ENCODE peak calls at places on chromosome 5, in four cellular contexts. C is thyroid gland; E is CD8-positive, alpha-beta memory T cell; L is A673. P is an unnamed sample.

GRCh38 chr5:5419291-5420210 is 2.9 kb upstream of the ICE1 start:
- DNase-seq in C (peak), E (no peak), L (peak), P (peak)

GRCh38 chr5:136350339-136350738 is 15.0 kb downstream of the TRPC7 start:
- DNase-seq in C (no peak), E (no peak), L (no peak), P (no peak)

GRCh38 chr5:109410389-109411174 is 808 bp upstream of the PJA2 start:
- DNase-seq in C (peak), E (peak), L (peak), P (peak)

GRCh38 chr5:53994148-53994547 is 316.2 kb downstream of the ARL15 start:
- DNase-seq in C (no peak), E (no peak), L (peak), P (no peak)

GRCh38 chr5:10885026-10885425 is 124.0 kb upstream of the DAP start:
- DNase-seq in C (no peak), E (no peak), L (no peak), P (peak)

GRCh38 chr5:134247825-134248224 is 22.0 kb upstream of the PPP2CA start:
- DNase-seq in C (no peak), E (no peak), L (no peak), P (no peak)

GRCh38 chr5:80109549-80110478 is 74.7 kb downstream of the THBS4 start:
- DNase-seq in C (peak), E (no peak), L (no peak), P (no peak)

GRCh38 chr5:86974910-86975309 is 292.8 kb upstream of the RASA1 start:
- DNase-seq in C (no peak), E (no peak), L (no peak), P (no peak)

GRCh38 chr5:61200582-61201155 is 38.4 kb upstream of the SMIM15 start:
- DNase-seq in C (no peak), E (no peak), L (peak), P (no peak)

GRCh38 chr5:158807947-158808346 is 291.8 kb downstream of the EBF1 start:
- DNase-seq in C (no peak), E (no peak), L (no peak), P (no peak)

GRCh38 chr5:59092758-59093157 is 509.9 kb downstream of the RAB3C start:
- DNase-seq in C (no peak), E (no peak), L (no peak), P (no peak)

GRCh38 chr5:59090323-59090722 is 507.4 kb downstream of the RAB3C start:
- DNase-seq in C (no peak), E (no peak), L (no peak), P (no peak)

GRCh38 chr5:59091965-59092364 is 509.1 kb downstream of the RAB3C start:
- DNase-seq in C (no peak), E (no peak), L (no peak), P (no peak)

GRCh38 chr5:59088546-59088945 is 505.7 kb downstream of the RAB3C start:
- DNase-seq in C (no peak), E (no peak), L (no peak), P (no peak)

GRCh38 chr5:59089767-59090166 is 506.9 kb downstream of the RAB3C start:
- DNase-seq in C (no peak), E (no peak), L (no peak), P (no peak)
- H3K4me3 ChIP-seq in C (no peak), E (no peak), L (no peak), P (no peak)

DNA sequence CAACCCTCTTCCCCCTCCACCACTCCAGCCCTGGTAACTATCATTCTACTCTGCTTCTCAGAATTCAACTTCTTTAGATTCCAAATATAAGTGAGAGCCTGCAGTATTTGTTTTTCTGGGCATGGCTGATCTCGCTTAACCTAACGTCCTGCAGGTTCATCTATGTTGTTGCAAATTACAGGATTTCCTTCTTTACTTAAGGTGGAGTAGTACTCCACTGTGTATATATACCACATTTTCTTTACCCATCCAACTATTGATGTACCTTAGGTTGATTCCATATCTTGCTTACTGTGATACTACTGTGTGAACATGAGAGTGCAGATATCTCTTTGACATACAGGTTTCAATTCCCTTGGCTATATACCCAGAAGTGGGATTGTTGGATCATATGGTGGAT is 106.3 kb upstream of the ZNF366 start:
- DNase-seq in C (no peak), E (no peak), L (no peak), P (no peak)
- H3K27ac ChIP-seq in C (no peak), E (no peak), L (no peak), P (peak)

DNA sequence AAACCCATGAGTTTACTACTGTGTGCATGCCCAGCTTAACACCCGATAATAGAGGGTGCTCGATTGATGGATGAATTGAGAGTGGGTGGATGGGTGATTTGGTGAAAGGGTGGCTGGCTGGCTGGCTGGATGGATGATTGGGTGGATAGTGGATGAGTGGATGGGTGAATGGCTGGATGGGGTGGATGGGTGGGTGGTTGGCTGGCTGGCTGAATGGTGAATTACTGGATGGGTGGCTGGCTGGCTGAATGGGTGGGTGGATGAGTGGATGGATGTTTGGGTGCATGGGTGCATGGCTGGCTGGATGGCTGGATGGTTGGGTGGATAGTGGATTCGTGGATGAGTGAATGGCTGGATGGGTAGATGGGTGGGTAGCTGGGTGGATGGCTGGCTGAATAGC is 201.1 kb downstream of the IRX1 start:
- DNase-seq in C (no peak), E (no peak), L (no peak), P (no peak)
- H3K4me3 ChIP-seq in C (no peak), E (no peak), L (no peak), P (no peak)

DNA sequence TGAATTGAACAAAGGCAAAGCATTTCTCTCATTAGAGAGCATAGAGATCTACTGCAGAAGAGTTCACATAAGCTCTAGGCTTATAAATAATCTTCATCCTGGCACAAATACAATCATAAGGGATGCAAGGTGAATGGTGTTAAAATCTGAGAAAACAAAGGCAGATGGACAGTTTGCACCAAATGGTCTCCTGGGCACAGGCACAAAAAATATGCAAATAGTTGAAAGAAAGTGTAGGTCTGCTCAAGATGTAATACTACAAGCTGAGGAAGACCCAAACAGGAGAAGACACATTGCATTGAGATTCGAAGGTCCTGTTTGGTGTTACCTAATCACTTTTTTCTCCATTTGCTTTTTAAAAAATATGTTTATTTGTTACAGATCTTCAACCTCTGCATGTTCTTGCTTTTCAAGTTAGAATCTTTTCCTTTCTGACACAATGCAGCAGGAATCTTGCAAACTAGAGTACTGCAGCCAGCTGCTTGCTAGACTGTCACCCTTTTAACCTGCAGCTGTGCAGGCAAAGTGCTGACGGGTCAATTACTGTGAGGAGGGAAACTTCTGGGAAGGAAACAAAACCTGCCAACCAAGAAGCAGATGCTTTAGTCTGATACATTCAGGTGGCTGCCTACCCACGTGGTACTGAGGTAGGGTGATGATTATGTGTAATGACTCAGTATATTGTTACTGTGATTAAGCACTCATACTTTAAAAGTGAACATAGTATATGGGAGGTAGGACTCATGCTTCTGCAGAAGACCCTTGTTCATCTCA is 1048.6 kb upstream of the SEMA6A start:
- DNase-seq in C (no peak), E (no peak), L (no peak), P (no peak)
- H3K27ac ChIP-seq in C (no peak), E (no peak), L (no peak), P (no peak)

GRCh38 chr5:51846015-51846414 is 462.8 kb downstream of the ISL1 start:
- DNase-seq in C (no peak), E (no peak), L (no peak), P (peak)
- H3K4me3 ChIP-seq in C (no peak), E (no peak), L (no peak), P (no peak)

DNA sequence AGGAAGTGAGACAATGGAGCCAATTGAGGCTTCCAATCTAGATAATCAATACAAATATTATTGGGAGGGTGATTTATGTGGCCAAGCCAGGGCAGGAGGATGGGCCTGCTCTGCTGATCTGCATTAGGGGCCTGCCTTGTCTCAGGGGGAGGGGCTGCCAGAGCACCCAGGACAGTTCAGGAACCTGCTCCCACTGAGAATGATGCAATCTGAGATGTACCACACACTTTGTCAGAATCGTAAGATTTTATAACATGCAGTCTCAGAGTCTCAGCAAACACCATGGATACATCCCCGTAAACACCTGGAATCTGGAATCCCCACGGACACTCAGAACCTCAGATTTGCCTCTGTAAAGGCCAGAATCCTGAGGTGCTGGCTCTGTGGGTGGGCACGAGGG is 19.3 kb downstream of the FGF18 start:
- DNase-seq in C (no peak), E (no peak), L (no peak), P (no peak)
- H3K27ac ChIP-seq in C (no peak), E (no peak), L (no peak), P (no peak)

DNA sequence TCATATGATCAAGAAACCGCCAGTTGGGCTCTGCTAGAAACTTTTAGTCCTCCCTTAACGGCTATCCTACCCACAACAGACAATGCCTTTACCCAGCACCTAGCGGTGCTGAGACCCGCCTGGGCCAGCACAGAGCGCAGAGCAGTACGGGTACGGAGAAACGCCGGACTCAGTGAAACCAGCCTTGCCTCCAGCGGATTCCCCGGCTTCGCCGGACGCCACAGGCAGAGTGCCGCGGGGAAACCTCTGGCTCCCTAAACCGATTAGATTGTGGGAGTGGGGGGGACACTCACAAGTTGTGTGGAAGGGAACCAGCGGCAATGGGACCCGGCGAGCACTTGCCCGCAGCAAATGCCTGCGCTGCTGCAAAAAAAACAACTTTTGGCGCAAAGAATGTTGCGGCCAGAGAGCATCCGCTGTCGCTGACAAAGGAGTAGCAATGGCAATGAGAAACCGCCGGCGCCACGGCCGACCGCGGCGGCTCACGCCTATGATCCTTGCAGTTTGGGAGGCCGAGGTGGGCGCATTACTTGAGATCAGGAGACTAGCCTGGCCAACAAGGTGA is 88.2 kb downstream of the ANXA2R start:
- DNase-seq in C (no peak), E (peak), L (no peak), P (no peak)
- H3K4me3 ChIP-seq in C (peak), E (peak), L (peak), P (peak)

GRCh38 chr5:178113141-178113787 is at the start of gene N4BP3:
- DNase-seq in C (peak), E (peak), L (peak), P (peak)
- H3K27ac ChIP-seq in C (no peak), E (peak), L (no peak), P (no peak)

P was measured in PC-3.